ENCODE peak calls at places on chromosomes 5 and 9, in nine cellular contexts. One of them, this sample, is unnamed.
A peak's percentile ranks its signal among the peaks of the same experiment; 100 is the strongest.

GRCh38 chr9:38417003-38417965 is 7.0 kb downstream of the IGFBPL1 start:
- DNase-seq in cardiac fibroblast: no peak
- DNase-seq in HEK293T: peak; percentile 67
- DNase-seq in stimulated activated naive CD8-positive, alpha-beta T cell treated with anti-CD3 and anti-CD28 coated beads, Interleukin-15, Interleukin-2, amounts not matched to agents 100 U/mL and 50 U/mL, for 24 hours: peak; percentile 43
- DNase-seq in NCI-H774: peak; percentile 31
- DNase-seq in NCI-H748 treated with DMSO at 0.1 percent for 48 hours: peak; percentile 37
- DNase-seq in A172: no peak
- DNase-seq in natural killer cell treated with Interleukin-12 subunit alpha and Interleukin-12 subunit beta and Interleukin-15 and Interleukin-18, amount 100 ng/mL, for 72 hours: no peak
- DNase-seq in kidney tubule cell: no peak
- DNase-seq in this sample: peak; percentile 51

GRCh38 chr9:98516205-98516896 is 192.4 kb downstream of the GABBR2 start:
- DNase-seq in cardiac fibroblast: no peak
- DNase-seq in HEK293T: no peak
- DNase-seq in stimulated activated naive CD8-positive, alpha-beta T cell treated with anti-CD3 and anti-CD28 coated beads, Interleukin-15, Interleukin-2, amounts not matched to agents 100 U/mL and 50 U/mL, for 24 hours: no peak
- DNase-seq in NCI-H774: no peak
- DNase-seq in NCI-H748 treated with DMSO at 0.1 percent for 48 hours: no peak
- DNase-seq in A172: no peak
- DNase-seq in natural killer cell treated with Interleukin-12 subunit alpha and Interleukin-12 subunit beta and Interleukin-15 and Interleukin-18, amount 100 ng/mL, for 72 hours: no peak
- DNase-seq in kidney tubule cell: no peak
- DNase-seq in this sample: no peak

GRCh38 chr5:88602584-88602983 is 280.4 kb downstream of the MEF2C start:
- DNase-seq in cardiac fibroblast: no peak
- DNase-seq in HEK293T: no peak
- DNase-seq in stimulated activated naive CD8-positive, alpha-beta T cell treated with anti-CD3 and anti-CD28 coated beads, Interleukin-15, Interleukin-2, amounts not matched to agents 100 U/mL and 50 U/mL, for 24 hours: peak; percentile 22
- DNase-seq in NCI-H774: no peak
- DNase-seq in NCI-H748 treated with DMSO at 0.1 percent for 48 hours: no peak
- DNase-seq in A172: no peak
- DNase-seq in natural killer cell treated with Interleukin-12 subunit alpha and Interleukin-12 subunit beta and Interleukin-15 and Interleukin-18, amount 100 ng/mL, for 72 hours: no peak
- DNase-seq in kidney tubule cell: peak; percentile 3
- DNase-seq in this sample: peak; percentile 9

GRCh38 chr9:100322954-100323536 is 29.7 kb downstream of the TEX10 start:
- DNase-seq in cardiac fibroblast: peak; percentile 63
- DNase-seq in HEK293T: peak; percentile 13
- DNase-seq in stimulated activated naive CD8-positive, alpha-beta T cell treated with anti-CD3 and anti-CD28 coated beads, Interleukin-15, Interleukin-2, amounts not matched to agents 100 U/mL and 50 U/mL, for 24 hours: no peak
- DNase-seq in NCI-H774: peak; percentile 29
- DNase-seq in NCI-H748 treated with DMSO at 0.1 percent for 48 hours: peak; percentile 41
- DNase-seq in A172: peak; percentile 36
- DNase-seq in natural killer cell treated with Interleukin-12 subunit alpha and Interleukin-12 subunit beta and Interleukin-15 and Interleukin-18, amount 100 ng/mL, for 72 hours: no peak
- DNase-seq in kidney tubule cell: peak; percentile 40
- DNase-seq in this sample: peak; percentile 47

GRCh38 chr5:82563745-82564144 is 285.6 kb upstream of the RPS23 start:
- DNase-seq in cardiac fibroblast: no peak
- DNase-seq in HEK293T: no peak
- DNase-seq in stimulated activated naive CD8-positive, alpha-beta T cell treated with anti-CD3 and anti-CD28 coated beads, Interleukin-15, Interleukin-2, amounts not matched to agents 100 U/mL and 50 U/mL, for 24 hours: no peak
- DNase-seq in NCI-H774: no peak
- DNase-seq in NCI-H748 treated with DMSO at 0.1 percent for 48 hours: no peak
- DNase-seq in A172: no peak
- DNase-seq in natural killer cell treated with Interleukin-12 subunit alpha and Interleukin-12 subunit beta and Interleukin-15 and Interleukin-18, amount 100 ng/mL, for 72 hours: no peak
- DNase-seq in kidney tubule cell: no peak
- DNase-seq in this sample: no peak

GRCh38 chr9:35380016-35380415 is 109.9 kb upstream of the RUSC2 start:
- DNase-seq in cardiac fibroblast: no peak
- DNase-seq in HEK293T: no peak
- DNase-seq in stimulated activated naive CD8-positive, alpha-beta T cell treated with anti-CD3 and anti-CD28 coated beads, Interleukin-15, Interleukin-2, amounts not matched to agents 100 U/mL and 50 U/mL, for 24 hours: no peak
- DNase-seq in NCI-H774: no peak
- DNase-seq in NCI-H748 treated with DMSO at 0.1 percent for 48 hours: no peak
- DNase-seq in A172: no peak
- DNase-seq in natural killer cell treated with Interleukin-12 subunit alpha and Interleukin-12 subunit beta and Interleukin-15 and Interleukin-18, amount 100 ng/mL, for 72 hours: no peak
- DNase-seq in kidney tubule cell: no peak
- DNase-seq in this sample: no peak

GRCh38 chr5:140806834-140807775 is at the start of gene PCDHA4:
- DNase-seq in cardiac fibroblast: peak; percentile 6
- DNase-seq in HEK293T: no peak
- DNase-seq in stimulated activated naive CD8-positive, alpha-beta T cell treated with anti-CD3 and anti-CD28 coated beads, Interleukin-15, Interleukin-2, amounts not matched to agents 100 U/mL and 50 U/mL, for 24 hours: peak; percentile 23
- DNase-seq in NCI-H774: peak; percentile 80
- DNase-seq in NCI-H748 treated with DMSO at 0.1 percent for 48 hours: peak; percentile 79
- DNase-seq in A172: peak; percentile 42
- DNase-seq in natural killer cell treated with Interleukin-12 subunit alpha and Interleukin-12 subunit beta and Interleukin-15 and Interleukin-18, amount 100 ng/mL, for 72 hours: no peak
- DNase-seq in kidney tubule cell: peak; percentile 53
- DNase-seq in this sample: no peak

GRCh38 chr5:108801776-108802175 is 54.1 kb downstream of the FER start:
- DNase-seq in cardiac fibroblast: peak; percentile 89
- DNase-seq in HEK293T: no peak
- DNase-seq in stimulated activated naive CD8-positive, alpha-beta T cell treated with anti-CD3 and anti-CD28 coated beads, Interleukin-15, Interleukin-2, amounts not matched to agents 100 U/mL and 50 U/mL, for 24 hours: no peak
- DNase-seq in NCI-H774: no peak
- DNase-seq in NCI-H748 treated with DMSO at 0.1 percent for 48 hours: no peak
- DNase-seq in A172: peak; percentile 95
- DNase-seq in natural killer cell treated with Interleukin-12 subunit alpha and Interleukin-12 subunit beta and Interleukin-15 and Interleukin-18, amount 100 ng/mL, for 72 hours: no peak
- DNase-seq in kidney tubule cell: peak; percentile 90
- DNase-seq in this sample: peak; percentile 91

GRCh38 chr9:138043411-138044345 is 166.1 kb downstream of the CACNA1B start:
- DNase-seq in cardiac fibroblast: no peak
- DNase-seq in HEK293T: no peak
- DNase-seq in stimulated activated naive CD8-positive, alpha-beta T cell treated with anti-CD3 and anti-CD28 coated beads, Interleukin-15, Interleukin-2, amounts not matched to agents 100 U/mL and 50 U/mL, for 24 hours: no peak
- DNase-seq in NCI-H774: no peak
- DNase-seq in NCI-H748 treated with DMSO at 0.1 percent for 48 hours: no peak
- DNase-seq in A172: no peak
- DNase-seq in natural killer cell treated with Interleukin-12 subunit alpha and Interleukin-12 subunit beta and Interleukin-15 and Interleukin-18, amount 100 ng/mL, for 72 hours: no peak
- DNase-seq in kidney tubule cell: no peak
- DNase-seq in this sample: no peak

GRCh38 chr5:83924171-83924570 is 203.5 kb upstream of the HAPLN1 start:
- DNase-seq in cardiac fibroblast: peak; percentile 67
- DNase-seq in HEK293T: no peak
- DNase-seq in stimulated activated naive CD8-positive, alpha-beta T cell treated with anti-CD3 and anti-CD28 coated beads, Interleukin-15, Interleukin-2, amounts not matched to agents 100 U/mL and 50 U/mL, for 24 hours: no peak
- DNase-seq in NCI-H774: no peak
- DNase-seq in NCI-H748 treated with DMSO at 0.1 percent for 48 hours: no peak
- DNase-seq in A172: peak; percentile 57
- DNase-seq in natural killer cell treated with Interleukin-12 subunit alpha and Interleukin-12 subunit beta and Interleukin-15 and Interleukin-18, amount 100 ng/mL, for 72 hours: no peak
- DNase-seq in kidney tubule cell: no peak
- DNase-seq in this sample: no peak

GRCh38 chr9:111704503-111704902 is 43.1 kb downstream of the GNG10 start:
- DNase-seq in cardiac fibroblast: no peak
- DNase-seq in HEK293T: no peak
- DNase-seq in stimulated activated naive CD8-positive, alpha-beta T cell treated with anti-CD3 and anti-CD28 coated beads, Interleukin-15, Interleukin-2, amounts not matched to agents 100 U/mL and 50 U/mL, for 24 hours: no peak
- DNase-seq in NCI-H774: no peak
- DNase-seq in NCI-H748 treated with DMSO at 0.1 percent for 48 hours: no peak
- DNase-seq in A172: no peak
- DNase-seq in natural killer cell treated with Interleukin-12 subunit alpha and Interleukin-12 subunit beta and Interleukin-15 and Interleukin-18, amount 100 ng/mL, for 72 hours: no peak
- DNase-seq in kidney tubule cell: no peak
- DNase-seq in this sample: no peak

GRCh38 chr5:1349246-1349645 is 4.3 kb upstream of the CLPTM1L start:
- DNase-seq in cardiac fibroblast: no peak
- DNase-seq in HEK293T: no peak
- DNase-seq in stimulated activated naive CD8-positive, alpha-beta T cell treated with anti-CD3 and anti-CD28 coated beads, Interleukin-15, Interleukin-2, amounts not matched to agents 100 U/mL and 50 U/mL, for 24 hours: no peak
- DNase-seq in NCI-H774: no peak
- DNase-seq in NCI-H748 treated with DMSO at 0.1 percent for 48 hours: no peak
- DNase-seq in A172: no peak
- DNase-seq in natural killer cell treated with Interleukin-12 subunit alpha and Interleukin-12 subunit beta and Interleukin-15 and Interleukin-18, amount 100 ng/mL, for 72 hours: peak; percentile 41
- DNase-seq in kidney tubule cell: peak; percentile 9
- DNase-seq in this sample: no peak

GRCh38 chr5:68542207-68542606 is 326.7 kb downstream of the PIK3R1 start:
- DNase-seq in cardiac fibroblast: no peak
- DNase-seq in HEK293T: no peak
- DNase-seq in stimulated activated naive CD8-positive, alpha-beta T cell treated with anti-CD3 and anti-CD28 coated beads, Interleukin-15, Interleukin-2, amounts not matched to agents 100 U/mL and 50 U/mL, for 24 hours: no peak
- DNase-seq in NCI-H774: no peak
- DNase-seq in NCI-H748 treated with DMSO at 0.1 percent for 48 hours: no peak
- DNase-seq in A172: no peak
- DNase-seq in natural killer cell treated with Interleukin-12 subunit alpha and Interleukin-12 subunit beta and Interleukin-15 and Interleukin-18, amount 100 ng/mL, for 72 hours: no peak
- DNase-seq in kidney tubule cell: no peak
- DNase-seq in this sample: peak; percentile 55

GRCh38 chr5:86118542-86118941 is 499.2 kb upstream of the COX7C start:
- DNase-seq in cardiac fibroblast: no peak
- DNase-seq in HEK293T: peak; percentile 11
- DNase-seq in stimulated activated naive CD8-positive, alpha-beta T cell treated with anti-CD3 and anti-CD28 coated beads, Interleukin-15, Interleukin-2, amounts not matched to agents 100 U/mL and 50 U/mL, for 24 hours: no peak
- DNase-seq in NCI-H774: no peak
- DNase-seq in NCI-H748 treated with DMSO at 0.1 percent for 48 hours: no peak
- DNase-seq in A172: no peak
- DNase-seq in natural killer cell treated with Interleukin-12 subunit alpha and Interleukin-12 subunit beta and Interleukin-15 and Interleukin-18, amount 100 ng/mL, for 72 hours: no peak
- DNase-seq in kidney tubule cell: no peak
- DNase-seq in this sample: no peak

This sample was measured in epithelial cell of esophagus.